ENCODE peak calls at places on chromosomes 3 and 15, in five cellular contexts. O, G, X, U and V are unnamed samples.

GRCh38 chr15:68818671-68819450 is 1.8 kb downstream of the ANP32A start:
- DNase-seq in O (no peak), G (no peak), X (peak; percentile 69), U (peak; percentile 58), V (peak; percentile 49)

GRCh38 chr3:59127071-59127470 is 77.2 kb upstream of the CFAP20DC start:
- DNase-seq in O (no peak), G (no peak), X (peak; percentile 38), U (no peak), V (no peak)

GRCh38 chr15:39627456-39628130 is 46.7 kb downstream of the THBS1 start:
- DNase-seq in O (no peak), G (no peak), X (no peak), U (no peak), V (no peak)

GRCh38 chr3:51686512-51687215 is 15.6 kb downstream of the TEX264 start:
- DNase-seq in O (peak; percentile 53), G (no peak), X (no peak), U (peak; percentile 83), V (peak; percentile 59)

GRCh38 chr3:88219138-88219792 is 69.5 kb downstream of the C3orf38 start:
- DNase-seq in O (peak; percentile 80), G (no peak), X (peak; percentile 85), U (peak; percentile 26), V (peak; percentile 71)

GRCh38 chr3:111712294-111713180 is 117.4 kb upstream of the ZBED2 start:
- DNase-seq in O (no peak), G (no peak), X (no peak), U (peak; percentile 34), V (no peak)

GRCh38 chr15:57505056-57505713 is 86.5 kb upstream of the MYZAP start:
- DNase-seq in O (no peak), G (no peak), X (no peak), U (no peak), V (no peak)

GRCh38 chr3:50189274-50189673 is 2.1 kb upstream of the GNAT1 start:
- DNase-seq in O (peak; percentile 79), G (peak; percentile 49), X (peak; percentile 91), U (peak; percentile 76), V (peak; percentile 91)

GRCh38 chr3:66997560-66998074 is 490 bp upstream of the KBTBD8 start:
- DNase-seq in O (no peak), G (no peak), X (no peak), U (peak; percentile 19), V (peak; percentile 25)

GRCh38 chr3:156675744-156676466 is 1.5 kb downstream of the TIPARP start:
- DNase-seq in O (no peak), G (peak; percentile 40), X (peak; percentile 79), U (peak; percentile 28), V (peak; percentile 71)

GRCh38 chr3:121768452-121768851 is 18.9 kb upstream of the GOLGB1 start:
- DNase-seq in O (no peak), G (no peak), X (no peak), U (no peak), V (no peak)

GRCh38 chr3:94137377-94137776 is 74.5 kb downstream of the NSUN3 start:
- DNase-seq in O (no peak), G (no peak), X (no peak), U (no peak), V (no peak)

GRCh38 chr3:29655016-29655415 is 374.1 kb downstream of the RBMS3 start:
- DNase-seq in O (no peak), G (no peak), X (no peak), U (no peak), V (no peak)

GRCh38 chr3:58434990-58435389 is 1.4 kb upstream of the PDHB start:
- DNase-seq in O (peak; percentile 90), G (no peak), X (no peak), U (no peak), V (no peak)

GRCh38 chr3:142151828-142152227 is 2.5 kb upstream of the TFDP2 start:
- DNase-seq in O (no peak), G (no peak), X (no peak), U (no peak), V (no peak)

GRCh38 chr15:31300208-31300661 is 26.4 kb upstream of the KLF13 start:
- DNase-seq in O (no peak), G (no peak), X (no peak), U (peak; percentile 21), V (peak; percentile 62)

GRCh38 chr15:70461017-70461416 is 302.3 kb downstream of the UACA start:
- DNase-seq in O (no peak), G (no peak), X (no peak), U (no peak), V (no peak)

GRCh38 chr3:186949281-186949982 is 19.1 kb downstream of the ST6GAL1 start:
- DNase-seq in O (no peak), G (no peak), X (no peak), U (no peak), V (no peak)

GRCh38 chr3:15204005-15204404 is 2.0 kb upstream of the CAPN7 start:
- DNase-seq in O (no peak), G (no peak), X (peak; percentile 23), U (no peak), V (no peak)

GRCh38 chr3:72171461-72171860 is 386.5 kb upstream of the PROK2 start:
- DNase-seq in O (no peak), G (no peak), X (no peak), U (no peak), V (no peak)

GRCh38 chr15:98904466-98905048 is 103.0 kb downstream of the PGPEP1L start:
- DNase-seq in O (peak; percentile 58), G (no peak), X (peak; percentile 53), U (no peak), V (peak; percentile 41)
- H3K27ac ChIP-seq in O (no peak overlapping the region), G (no peak overlapping the region), X (peak overlapping the region; percentile 60), U (no peak overlapping the region), V (no peak overlapping the region)

DNA sequence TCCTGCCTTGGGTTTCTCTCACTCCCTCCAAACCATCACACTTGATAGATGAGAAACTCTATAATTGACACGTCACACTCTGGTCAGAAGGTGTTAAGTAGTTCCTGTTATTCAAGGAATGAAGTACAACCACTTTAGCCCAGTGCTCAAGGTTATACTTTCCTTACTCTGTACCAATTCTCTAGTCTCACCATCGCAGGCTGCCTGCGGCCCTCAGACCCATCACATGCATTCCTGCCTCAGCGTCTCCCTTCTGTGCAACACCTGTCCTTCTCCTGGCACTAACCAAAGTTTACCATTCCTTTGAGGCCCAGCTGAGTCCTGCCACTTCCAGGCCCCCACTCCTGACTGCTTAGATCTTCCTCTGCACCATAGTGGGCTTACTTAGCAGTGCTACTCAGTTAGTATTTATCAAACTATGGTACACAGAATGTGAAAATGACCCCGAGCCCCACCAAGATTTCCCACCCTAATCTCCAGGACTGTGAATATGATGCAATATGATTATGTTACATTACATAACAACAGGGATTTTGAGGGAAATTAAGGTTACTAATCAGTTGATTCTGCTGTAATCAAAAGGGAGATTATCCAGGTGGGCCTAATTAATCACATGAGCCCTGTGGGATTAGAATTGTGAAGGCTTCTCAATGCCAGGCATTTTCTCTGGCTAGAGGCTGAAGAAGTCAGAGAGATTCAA is 36.2 kb downstream of the SPINK8 start:
- DNase-seq in O (no peak), G (no peak), X (no peak), U (no peak), V (no peak)
- H3K27ac ChIP-seq in O (no peak overlapping the region), G (no peak overlapping the region), X (no peak overlapping the region), U (no peak overlapping the region), V (no peak overlapping the region)

DNA sequence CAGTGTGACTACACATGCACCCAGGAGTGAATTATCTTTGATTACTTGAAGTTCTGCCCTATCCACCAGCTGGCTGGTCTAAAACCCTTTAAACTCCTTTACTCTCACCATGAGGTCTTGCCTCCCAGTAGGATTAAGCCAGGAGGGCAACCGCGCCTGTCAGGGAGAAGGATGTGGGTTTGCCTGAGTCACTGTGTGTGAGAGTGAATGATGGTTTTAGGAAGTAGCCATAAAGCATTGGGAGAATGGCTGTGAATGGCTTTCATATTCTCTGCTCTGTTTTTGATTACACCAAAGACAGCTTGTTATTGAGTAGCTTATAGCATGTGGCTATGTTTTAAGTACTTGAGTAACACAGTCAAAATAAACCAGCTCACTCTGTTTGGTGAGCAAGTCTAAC is 637.7 kb upstream of the TBL1XR1 start:
- DNase-seq in O (no peak), G (no peak), X (no peak), U (no peak), V (no peak)
- H3K27ac ChIP-seq in O (no peak overlapping the region), G (no peak overlapping the region), X (peak overlapping the region; percentile 58), U (peak overlapping the region; percentile 14), V (no peak overlapping the region)

DNA sequence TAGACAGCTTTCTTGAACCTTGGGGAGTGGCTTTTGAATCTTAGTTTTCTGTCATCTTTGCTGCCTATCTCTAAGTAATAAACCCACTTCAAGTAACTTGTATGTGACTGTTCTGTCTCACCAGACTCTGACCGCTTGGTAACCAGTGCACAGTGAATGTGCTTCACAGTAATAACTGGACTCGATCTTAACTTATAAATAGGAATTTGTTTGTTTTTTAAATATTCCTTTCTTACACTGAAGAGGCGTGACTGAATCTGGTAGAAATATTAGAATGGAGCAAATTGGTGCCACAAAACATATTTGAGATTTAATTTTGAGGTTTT is 318.0 kb downstream of the GBE1 start:
- DNase-seq in O (no peak), G (no peak), X (no peak), U (no peak), V (no peak)
- H3K27ac ChIP-seq in O (no peak overlapping the region), G (peak overlapping the region; percentile 52), X (no peak overlapping the region), U (no peak overlapping the region), V (no peak overlapping the region)

GRCh38 chr15:44734839-44735481 is 1.4 kb upstream of the TRIM69 start:
- DNase-seq in O (no peak), G (no peak), X (no peak), U (no peak), V (no peak)
- H3K27ac ChIP-seq in O (no peak overlapping the region), G (peak overlapping the region; percentile 80), X (peak overlapping the region; percentile 6), U (peak overlapping the region; percentile 59), V (no peak overlapping the region)

DNA sequence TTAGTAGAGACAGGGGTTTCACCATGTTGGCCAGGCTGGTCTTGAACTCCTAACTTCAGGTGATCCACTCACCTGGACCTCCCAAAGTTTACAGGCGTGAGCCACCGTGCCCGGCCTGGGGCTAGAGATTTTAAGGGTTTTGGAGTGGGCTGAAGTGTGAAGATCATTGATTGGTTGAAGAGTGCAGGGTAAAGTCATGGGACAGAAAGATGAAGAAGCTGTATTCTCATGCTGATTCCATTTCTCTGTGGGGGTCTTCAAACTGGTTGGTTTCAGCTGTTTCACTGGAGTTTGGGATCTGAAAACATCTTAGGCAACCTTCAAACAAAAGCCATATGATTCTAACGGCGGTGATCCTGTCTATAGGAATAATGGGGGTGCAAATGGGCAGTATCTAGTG is 52.1 kb downstream of the GATM start:
- DNase-seq in O (no peak), G (no peak), X (no peak), U (no peak), V (no peak)
- H3K27ac ChIP-seq in O (no peak overlapping the region), G (no peak overlapping the region), X (no peak overlapping the region), U (no peak overlapping the region), V (no peak overlapping the region)

DNA sequence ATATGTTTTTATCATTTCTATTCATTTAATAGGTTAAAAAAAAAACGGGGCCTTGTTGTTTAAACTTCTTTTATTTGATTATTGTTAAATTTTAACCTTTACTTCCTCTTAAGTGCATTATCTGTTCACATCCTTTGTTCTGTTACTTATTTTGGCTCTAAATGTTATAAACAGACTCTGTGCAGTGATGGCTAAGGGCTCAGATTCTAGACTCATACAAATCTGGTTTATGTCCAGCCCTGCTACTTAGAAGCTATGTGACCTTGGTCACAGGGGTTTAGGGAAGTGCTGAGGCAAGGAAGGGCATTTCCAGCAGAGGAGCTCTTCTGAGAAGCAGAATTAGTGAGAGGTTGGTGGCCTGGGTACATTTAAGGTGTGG is 55.3 kb upstream of the VILL start:
- DNase-seq in O (no peak), G (no peak), X (no peak), U (no peak), V (no peak)
- H3K27ac ChIP-seq in O (no peak overlapping the region), G (no peak overlapping the region), X (peak overlapping the region; percentile 61), U (peak overlapping the region; percentile 81), V (no peak overlapping the region)